ENCODE peak calls at places on chromosome 2, in eight cellular contexts. Q, B, L, C, Y, T, E and X are unnamed samples.

GRCh38 chr2:119316066-119316465 is 50.6 kb downstream of the C2orf76 start:
- DNase-seq in B (no peak), Y (no peak), E (no peak), L (no peak), Q (no peak), C (no peak), T (no peak), X (no peak)

GRCh38 chr2:232385660-232386489 is 7.3 kb downstream of the ALPP start:
- DNase-seq in Q (no peak), C (no peak), Y (peak), T (no peak), E (peak), L (peak), B (peak), X (peak)

GRCh38 chr2:29878898-29879297 is 42.5 kb downstream of the ALK start:
- DNase-seq in B (no peak), T (peak), L (no peak), Q (no peak), C (no peak), Y (no peak), E (no peak), X (peak)

GRCh38 chr2:8906208-8906607 is 68.8 kb upstream of the KIDINS220 start:
- DNase-seq in B (no peak), C (no peak), Y (no peak), T (peak), E (no peak), L (no peak), Q (no peak), X (peak)

GRCh38 chr2:42909966-42910365 is 117.6 kb upstream of the HAAO start:
- DNase-seq in E (no peak), T (no peak), Y (no peak), B (no peak), Q (no peak), C (no peak), L (no peak), X (no peak)

GRCh38 chr2:185738679-185739472 is at the start of gene FSIP2:
- DNase-seq in T (peak), L (peak), B (peak), E (no peak), Y (peak), Q (peak), C (no peak), X (peak)

GRCh38 chr2:9536504-9536903 is 19.1 kb downstream of the ADAM17 start:
- DNase-seq in B (no peak), Y (no peak), L (no peak), E (no peak), Q (no peak), T (peak), C (no peak), X (peak)

GRCh38 chr2:203871371-203871983 is 3.9 kb downstream of the CTLA4 start:
- DNase-seq in Q (no peak), E (no peak), C (no peak), L (no peak), T (no peak), B (no peak), Y (no peak), X (no peak)

GRCh38 chr2:73981081-73981968 is 3.4 kb upstream of the TET3 start:
- DNase-seq in T (peak), Y (no peak), B (no peak), Q (peak), C (peak), E (peak), L (peak), X (peak)

GRCh38 chr2:194343167-194343566 is 1313.9 kb upstream of the SLC39A10 start:
- DNase-seq in T (no peak), L (no peak), E (no peak), Y (no peak), B (no peak), Q (no peak), C (no peak), X (no peak)

GRCh38 chr2:174600349-174600748 is 2.7 kb upstream of the WIPF1 start:
- DNase-seq in L (no peak), T (no peak), Q (no peak), Y (no peak), C (no peak), E (no peak), B (no peak), X (no peak)

GRCh38 chr2:26721267-26722032 is 28.9 kb downstream of the KCNK3 start:
- DNase-seq in Q (no peak), L (no peak), T (peak), C (peak), Y (no peak), B (no peak), E (no peak), X (peak)

GRCh38 chr2:219687266-219687665 is 59.8 kb downstream of the SLC4A3 start:
- DNase-seq in B (no peak), Q (no peak), C (no peak), L (peak), E (no peak), T (no peak), Y (peak), X (no peak)

GRCh38 chr2:3476386-3477033 is 42.8 kb downstream of the ADI1 start:
- DNase-seq in Q (no peak), E (no peak), C (no peak), B (no peak), Y (no peak), T (no peak), L (no peak), X (no peak)

GRCh38 chr2:239204876-239205468 is 195.8 kb downstream of the HDAC4 start:
- DNase-seq in L (no peak), E (no peak), B (no peak), C (no peak), Y (no peak), T (no peak), Q (no peak), X (no peak)

GRCh38 chr2:169983506-169983905 is 156.3 kb downstream of the UBR3 start:
- DNase-seq in B (no peak), L (peak), Y (no peak), E (no peak), T (no peak), C (no peak), Q (no peak), X (no peak)

GRCh38 chr2:135072125-135072997 is 20.3 kb downstream of the RAB3GAP1 start:
- DNase-seq in C (no peak), Y (no peak), E (no peak), B (no peak), Q (no peak), L (no peak), T (no peak), X (no peak)

GRCh38 chr2:41934323-41935003 is 113.4 kb upstream of the PKDCC start:
- DNase-seq in Q (no peak), T (no peak), Y (peak), L (peak), E (no peak), C (no peak), B (no peak), X (no peak)

GRCh38 chr2:183117226-183117625 is 7.0 kb upstream of the NUP35 start:
- DNase-seq in Y (no peak), Q (no peak), T (no peak), E (no peak), C (no peak), L (no peak), B (no peak), X (no peak)

GRCh38 chr2:178238144-178238521 is 43.8 kb downstream of the OSBPL6 start:
- DNase-seq in L (no peak), E (no peak), Q (no peak), C (no peak), Y (peak), T (no peak), B (no peak), X (no peak)

GRCh38 chr2:241798631-241799521 is 10.1 kb upstream of the NEU4 start:
- DNase-seq in Y (no peak), C (no peak), T (no peak), L (peak), E (no peak), B (no peak), Q (no peak), X (no peak)

GRCh38 chr2:52904511-52904910 is 863.1 kb upstream of the CHAC2 start:
- DNase-seq in E (no peak), T (no peak), C (no peak), Q (no peak), Y (no peak), B (no peak), L (no peak), X (peak)

GRCh38 chr2:201266629-201267028 is 6.3 kb downstream of the CASP8 start:
- DNase-seq in Y (no peak), B (no peak), T (no peak), C (no peak), L (no peak), E (no peak), Q (no peak), X (no peak)

GRCh38 chr2:72222829-72223564 is 75.3 kb upstream of the CYP26B1 start:
- DNase-seq in L (peak), B (no peak), E (no peak), C (no peak), Q (no peak), Y (peak), T (no peak), X (no peak)

GRCh38 chr2:159155791-159156190 is 130.7 kb downstream of the WDSUB1 start:
- DNase-seq in Y (no peak), E (peak), L (no peak), Q (no peak), T (peak), B (no peak), C (no peak), X (no peak)

GRCh38 chr2:216677439-216678097 is 17.8 kb downstream of the IGFBP5 start:
- DNase-seq in T (no peak), B (no peak), Q (no peak), L (no peak), C (no peak), Y (no peak), E (no peak), X (no peak)

GRCh38 chr2:25529034-25529433 is 144.3 kb downstream of the DTNB start:
- DNase-seq in E (no peak), L (no peak), B (no peak), Y (no peak), C (no peak), Q (no peak), T (no peak), X (no peak)

GRCh38 chr2:60840880-60841279 is 40.5 kb upstream of the REL start:
- DNase-seq in L (no peak), T (no peak), Q (no peak), B (no peak), C (no peak), Y (no peak), E (no peak), X (no peak)

GRCh38 chr2:148737742-148738141 is 93.2 kb downstream of the EPC2 start:
- DNase-seq in C (no peak), Q (no peak), E (no peak), T (no peak), L (no peak), B (no peak), Y (no peak), X (no peak)

GRCh38 chr2:18900691-18901113 is 311.3 kb upstream of the NT5C1B start:
- DNase-seq in L (peak), T (no peak), Q (no peak), Y (no peak), B (no peak), C (no peak), E (no peak), X (no peak)

GRCh38 chr2:241309684-241310117 is 5.8 kb downstream of the HDLBP start:
- DNase-seq in L (peak), Y (peak), E (no peak), B (no peak), C (no peak), T (peak), Q (peak), X (no peak)

GRCh38 chr2:180644709-180645108 is 335.7 kb upstream of the UBE2E3 start:
- DNase-seq in T (no peak), Q (no peak), E (peak), B (no peak), L (no peak), C (no peak), Y (no peak), X (peak)

GRCh38 chr2:70412294-70413075 is 110.6 kb upstream of the FAM136A start:
- DNase-seq in T (peak), E (no peak), Q (no peak), B (no peak), L (no peak), Y (no peak), C (no peak), X (no peak)

GRCh38 chr2:135607561-135607960 is 76.3 kb downstream of the R3HDM1 start:
- DNase-seq in E (no peak), C (no peak), Y (peak), Q (no peak), L (no peak), B (no peak), T (no peak), X (no peak)

GRCh38 chr2:180494286-180494685 is 486.1 kb upstream of the UBE2E3 start:
- DNase-seq in B (no peak), T (no peak), C (no peak), E (no peak), L (no peak), Q (no peak), Y (no peak), X (no peak)

GRCh38 chr2:177970670-177971454 is 101.7 kb downstream of the PDE11A start:
- DNase-seq in B (no peak), C (no peak), E (no peak), L (no peak), Q (no peak), Y (no peak), T (peak), X (no peak)